ENCODE peak calls at places on chromosomes 5 and 9, in eight cellular contexts. One of them, this sample, is unnamed.

GRCh38 chr5:154714271-154714986 is 40.7 kb upstream of the LARP1 start:
- DNase-seq in Kasumi-1: no peak
- DNase-seq in activated CD4-positive, alpha-beta T cell treated with anti-CD3 and anti-CD28 coated beads, Interleukin-2, amount 10 ng/mL, durations not matched to agents 24 days and 14 days: peak; percentile 77
- DNase-seq in ovary: no peak
- DNase-seq in LoVo: peak; percentile 44
- DNase-seq in iPS-NIHi11: no peak
- DNase-seq in occipital lobe: no peak
- DNase-seq in effector memory CD8-positive, alpha-beta T cell: no peak
- DNase-seq in this sample: peak; percentile 21

GRCh38 chr5:137616046-137616445 is 116.9 kb upstream of the SPOCK1 start:
- DNase-seq in Kasumi-1: no peak
- DNase-seq in activated CD4-positive, alpha-beta T cell treated with anti-CD3 and anti-CD28 coated beads, Interleukin-2, amount 10 ng/mL, durations not matched to agents 24 days and 14 days: no peak
- DNase-seq in ovary: no peak
- DNase-seq in LoVo: no peak
- DNase-seq in iPS-NIHi11: no peak
- DNase-seq in occipital lobe: no peak
- DNase-seq in effector memory CD8-positive, alpha-beta T cell: no peak
- DNase-seq in this sample: no peak

GRCh38 chr5:41793156-41793770 is 77.0 kb downstream of the OXCT1 start:
- DNase-seq in Kasumi-1: no peak
- DNase-seq in activated CD4-positive, alpha-beta T cell treated with anti-CD3 and anti-CD28 coated beads, Interleukin-2, amount 10 ng/mL, durations not matched to agents 24 days and 14 days: no peak
- DNase-seq in ovary: no peak
- DNase-seq in LoVo: no peak
- DNase-seq in iPS-NIHi11: no peak
- DNase-seq in occipital lobe: no peak
- DNase-seq in effector memory CD8-positive, alpha-beta T cell: no peak
- DNase-seq in this sample: peak; percentile 84

GRCh38 chr9:121672213-121672612 is 20.8 kb downstream of the DAB2IP start:
- DNase-seq in Kasumi-1: no peak
- DNase-seq in activated CD4-positive, alpha-beta T cell treated with anti-CD3 and anti-CD28 coated beads, Interleukin-2, amount 10 ng/mL, durations not matched to agents 24 days and 14 days: no peak
- DNase-seq in ovary: no peak
- DNase-seq in LoVo: no peak
- DNase-seq in iPS-NIHi11: no peak
- DNase-seq in occipital lobe: peak; percentile 35
- DNase-seq in effector memory CD8-positive, alpha-beta T cell: no peak
- DNase-seq in this sample: no peak

GRCh38 chr9:75488082-75488713 is 399.9 kb downstream of the OSTF1 start:
- DNase-seq in Kasumi-1: no peak
- DNase-seq in activated CD4-positive, alpha-beta T cell treated with anti-CD3 and anti-CD28 coated beads, Interleukin-2, amount 10 ng/mL, durations not matched to agents 24 days and 14 days: no peak
- DNase-seq in ovary: no peak
- DNase-seq in LoVo: no peak
- DNase-seq in iPS-NIHi11: no peak
- DNase-seq in occipital lobe: no peak
- DNase-seq in effector memory CD8-positive, alpha-beta T cell: no peak
- DNase-seq in this sample: no peak

GRCh38 chr5:34886718-34887117 is 28.6 kb downstream of the RAD1 start:
- DNase-seq in Kasumi-1: no peak
- DNase-seq in activated CD4-positive, alpha-beta T cell treated with anti-CD3 and anti-CD28 coated beads, Interleukin-2, amount 10 ng/mL, durations not matched to agents 24 days and 14 days: no peak
- DNase-seq in ovary: no peak
- DNase-seq in LoVo: no peak
- DNase-seq in iPS-NIHi11: no peak
- DNase-seq in occipital lobe: no peak
- DNase-seq in effector memory CD8-positive, alpha-beta T cell: no peak
- DNase-seq in this sample: no peak

GRCh38 chr5:150065886-150066285 is 20.5 kb downstream of the CSF1R start:
- DNase-seq in Kasumi-1: peak; percentile 41
- DNase-seq in activated CD4-positive, alpha-beta T cell treated with anti-CD3 and anti-CD28 coated beads, Interleukin-2, amount 10 ng/mL, durations not matched to agents 24 days and 14 days: no peak
- DNase-seq in ovary: peak; percentile 24
- DNase-seq in LoVo: no peak
- DNase-seq in iPS-NIHi11: no peak
- DNase-seq in occipital lobe: no peak
- DNase-seq in effector memory CD8-positive, alpha-beta T cell: no peak
- DNase-seq in this sample: no peak

GRCh38 chr9:133991211-133991921 is 758 bp downstream of the VAV2 start:
- DNase-seq in Kasumi-1: no peak
- DNase-seq in activated CD4-positive, alpha-beta T cell treated with anti-CD3 and anti-CD28 coated beads, Interleukin-2, amount 10 ng/mL, durations not matched to agents 24 days and 14 days: no peak
- DNase-seq in ovary: no peak
- DNase-seq in LoVo: peak; percentile 10
- DNase-seq in iPS-NIHi11: peak; percentile 53
- DNase-seq in occipital lobe: no peak
- DNase-seq in effector memory CD8-positive, alpha-beta T cell: no peak
- DNase-seq in this sample: no peak

GRCh38 chr5:31845351-31845750 is 206.4 kb downstream of the PDZD2 start:
- DNase-seq in Kasumi-1: no peak
- DNase-seq in activated CD4-positive, alpha-beta T cell treated with anti-CD3 and anti-CD28 coated beads, Interleukin-2, amount 10 ng/mL, durations not matched to agents 24 days and 14 days: no peak
- DNase-seq in ovary: no peak
- DNase-seq in LoVo: no peak
- DNase-seq in iPS-NIHi11: no peak
- DNase-seq in occipital lobe: no peak
- DNase-seq in effector memory CD8-positive, alpha-beta T cell: no peak
- DNase-seq in this sample: no peak

GRCh38 chr9:124285903-124286291 is 28.1 kb downstream of the NEK6 start:
- DNase-seq in Kasumi-1: peak; percentile 91
- DNase-seq in activated CD4-positive, alpha-beta T cell treated with anti-CD3 and anti-CD28 coated beads, Interleukin-2, amount 10 ng/mL, durations not matched to agents 24 days and 14 days: peak; percentile 73
- DNase-seq in ovary: peak; percentile 85
- DNase-seq in LoVo: no peak
- DNase-seq in iPS-NIHi11: no peak
- DNase-seq in occipital lobe: no peak
- DNase-seq in effector memory CD8-positive, alpha-beta T cell: peak; percentile 27
- DNase-seq in this sample: peak; percentile 97

GRCh38 chr5:108238936-108239887 is 142.7 kb downstream of the FBXL17 start:
- DNase-seq in Kasumi-1: no peak
- DNase-seq in activated CD4-positive, alpha-beta T cell treated with anti-CD3 and anti-CD28 coated beads, Interleukin-2, amount 10 ng/mL, durations not matched to agents 24 days and 14 days: no peak
- DNase-seq in ovary: no peak
- DNase-seq in LoVo: no peak
- DNase-seq in iPS-NIHi11: no peak
- DNase-seq in occipital lobe: no peak
- DNase-seq in effector memory CD8-positive, alpha-beta T cell: no peak
- DNase-seq in this sample: no peak

GRCh38 chr5:14120176-14120575 is 23.0 kb upstream of the TRIO start:
- DNase-seq in Kasumi-1: no peak
- DNase-seq in activated CD4-positive, alpha-beta T cell treated with anti-CD3 and anti-CD28 coated beads, Interleukin-2, amount 10 ng/mL, durations not matched to agents 24 days and 14 days: no peak
- DNase-seq in ovary: no peak
- DNase-seq in LoVo: no peak
- DNase-seq in iPS-NIHi11: no peak
- DNase-seq in occipital lobe: no peak
- DNase-seq in effector memory CD8-positive, alpha-beta T cell: no peak
- DNase-seq in this sample: no peak

GRCh38 chr5:172173771-172174170 is 14.3 kb downstream of the STK10 start:
- DNase-seq in Kasumi-1: no peak
- DNase-seq in activated CD4-positive, alpha-beta T cell treated with anti-CD3 and anti-CD28 coated beads, Interleukin-2, amount 10 ng/mL, durations not matched to agents 24 days and 14 days: peak; percentile 91
- DNase-seq in ovary: no peak
- DNase-seq in LoVo: no peak
- DNase-seq in iPS-NIHi11: no peak
- DNase-seq in occipital lobe: no peak
- DNase-seq in effector memory CD8-positive, alpha-beta T cell: peak; percentile 59
- DNase-seq in this sample: no peak

GRCh38 chr9:91825422-91825821 is 124.6 kb downstream of the ROR2 start:
- DNase-seq in Kasumi-1: no peak
- DNase-seq in activated CD4-positive, alpha-beta T cell treated with anti-CD3 and anti-CD28 coated beads, Interleukin-2, amount 10 ng/mL, durations not matched to agents 24 days and 14 days: no peak
- DNase-seq in ovary: no peak
- DNase-seq in LoVo: no peak
- DNase-seq in iPS-NIHi11: no peak
- DNase-seq in occipital lobe: no peak
- DNase-seq in effector memory CD8-positive, alpha-beta T cell: no peak
- DNase-seq in this sample: no peak

GRCh38 chr9:34254141-34254913 is 74.7 kb downstream of the KIF24 start:
- DNase-seq in Kasumi-1: no peak
- DNase-seq in activated CD4-positive, alpha-beta T cell treated with anti-CD3 and anti-CD28 coated beads, Interleukin-2, amount 10 ng/mL, durations not matched to agents 24 days and 14 days: no peak
- DNase-seq in ovary: peak; percentile 58
- DNase-seq in LoVo: peak; percentile 31
- DNase-seq in iPS-NIHi11: no peak
- DNase-seq in occipital lobe: no peak
- DNase-seq in effector memory CD8-positive, alpha-beta T cell: no peak
- DNase-seq in this sample: no peak

GRCh38 chr5:181221105-181221791 is 1.8 kb upstream of the TRIM41 start:
- DNase-seq in Kasumi-1: no peak
- DNase-seq in activated CD4-positive, alpha-beta T cell treated with anti-CD3 and anti-CD28 coated beads, Interleukin-2, amount 10 ng/mL, durations not matched to agents 24 days and 14 days: peak; percentile 84
- DNase-seq in ovary: no peak
- DNase-seq in LoVo: no peak
- DNase-seq in iPS-NIHi11: no peak
- DNase-seq in occipital lobe: no peak
- DNase-seq in effector memory CD8-positive, alpha-beta T cell: peak; percentile 68
- DNase-seq in this sample: no peak

GRCh38 chr5:36243653-36244052 is 1.9 kb upstream of the NADK2 start:
- DNase-seq in Kasumi-1: no peak
- DNase-seq in activated CD4-positive, alpha-beta T cell treated with anti-CD3 and anti-CD28 coated beads, Interleukin-2, amount 10 ng/mL, durations not matched to agents 24 days and 14 days: no peak
- DNase-seq in ovary: no peak
- DNase-seq in LoVo: no peak
- DNase-seq in iPS-NIHi11: no peak
- DNase-seq in occipital lobe: no peak
- DNase-seq in effector memory CD8-positive, alpha-beta T cell: no peak
- DNase-seq in this sample: no peak

GRCh38 chr5:142388696-142389095 is 63.9 kb upstream of the SPRY4 start:
- DNase-seq in Kasumi-1: no peak
- DNase-seq in activated CD4-positive, alpha-beta T cell treated with anti-CD3 and anti-CD28 coated beads, Interleukin-2, amount 10 ng/mL, durations not matched to agents 24 days and 14 days: no peak
- DNase-seq in ovary: no peak
- DNase-seq in LoVo: peak; percentile 32
- DNase-seq in iPS-NIHi11: no peak
- DNase-seq in occipital lobe: no peak
- DNase-seq in effector memory CD8-positive, alpha-beta T cell: no peak
- DNase-seq in this sample: no peak

GRCh38 chr5:75167345-75167744 is 69.3 kb downstream of the ANKRD31 start:
- DNase-seq in Kasumi-1: peak; percentile 9
- DNase-seq in activated CD4-positive, alpha-beta T cell treated with anti-CD3 and anti-CD28 coated beads, Interleukin-2, amount 10 ng/mL, durations not matched to agents 24 days and 14 days: no peak
- DNase-seq in ovary: no peak
- DNase-seq in LoVo: no peak
- DNase-seq in iPS-NIHi11: peak; percentile 50
- DNase-seq in occipital lobe: no peak
- DNase-seq in effector memory CD8-positive, alpha-beta T cell: no peak
- DNase-seq in this sample: no peak

GRCh38 chr9:125851971-125852370 is 104.8 kb downstream of the PBX3 start:
- DNase-seq in Kasumi-1: no peak
- DNase-seq in activated CD4-positive, alpha-beta T cell treated with anti-CD3 and anti-CD28 coated beads, Interleukin-2, amount 10 ng/mL, durations not matched to agents 24 days and 14 days: no peak
- DNase-seq in ovary: no peak
- DNase-seq in LoVo: no peak
- DNase-seq in iPS-NIHi11: no peak
- DNase-seq in occipital lobe: no peak
- DNase-seq in effector memory CD8-positive, alpha-beta T cell: no peak
- DNase-seq in this sample: no peak

This sample was measured in AG04450.